ENCODE peak calls at places on chromosomes 11 and 22, in five cellular contexts. M is HepG2, J is K562, D is GM12878, Z is HEK293T. R is an unnamed sample.

GRCh38 chr11:35223429-35223828 is 84.5 kb downstream of the CD44 start:
- DNase-seq in M (no peak), J (no peak), D (no peak), Z (no peak), R (peak)

GRCh38 chr11:133809525-133810178 is 35.7 kb downstream of the SPATA19 start:
- DNase-seq in M (no peak), J (no peak), D (no peak), Z (no peak), R (no peak)

GRCh38 chr11:61138940-61139339 is 22.3 kb downstream of the VPS37C start:
- DNase-seq in M (no peak), J (no peak), D (no peak), Z (no peak), R (no peak)

GRCh38 chr11:40602866-40603578 is 856.4 kb downstream of the LRRC4C start:
- DNase-seq in M (no peak), J (no peak), D (no peak), Z (no peak), R (no peak)

GRCh38 chr11:28566643-28567042 is 458.5 kb downstream of the METTL15 start:
- DNase-seq in M (no peak), J (peak), D (no peak), Z (peak), R (peak)

GRCh38 chr11:63280920-63281319 is 37.5 kb upstream of the SLC22A25 start:
- DNase-seq in M (no peak), J (no peak), D (no peak), Z (no peak), R (no peak)

GRCh38 chr11:61870429-61871039 is 20.8 kb downstream of the FADS3 start:
- DNase-seq in M (no peak), J (peak), D (no peak), Z (no peak), R (no peak)

GRCh38 chr11:116793476-116794096 is 1.9 kb upstream of the APOA5 start:
- DNase-seq in M (no peak), J (no peak), D (no peak), Z (no peak), R (peak)

GRCh38 chr22:39502789-39503464 is 837 bp downstream of the MIEF1 start:
- DNase-seq in M (no peak), J (no peak), D (no peak), Z (no peak), R (no peak)

GRCh38 chr22:30251661-30252226 is 5.2 kb upstream of the LIF start:
- DNase-seq in M (no peak), J (no peak), D (no peak), Z (no peak), R (peak)

GRCh38 chr22:25172153-25172552 is 27.5 kb upstream of the CRYBB3 start:
- DNase-seq in M (peak), J (peak), D (no peak), Z (no peak), R (peak)

GRCh38 chr22:26550498-26551033 is 38.3 kb upstream of the TFIP11 start:
- DNase-seq in M (peak), J (no peak), D (no peak), Z (no peak), R (no peak)

GRCh38 chr11:39668640-39669039 is 1790.8 kb downstream of the LRRC4C start:
- DNase-seq in M (no peak), J (no peak), D (no peak), Z (no peak), R (no peak)

GRCh38 chr22:21778705-21779363 is 43.2 kb upstream of the YPEL1 start:
- DNase-seq in M (no peak), J (peak), D (no peak), Z (no peak), R (no peak)
- TF ChIP-seq FOXM1 in M (no peak), J (no peak), D (no peak), Z (no peak), R (no peak)

DNA sequence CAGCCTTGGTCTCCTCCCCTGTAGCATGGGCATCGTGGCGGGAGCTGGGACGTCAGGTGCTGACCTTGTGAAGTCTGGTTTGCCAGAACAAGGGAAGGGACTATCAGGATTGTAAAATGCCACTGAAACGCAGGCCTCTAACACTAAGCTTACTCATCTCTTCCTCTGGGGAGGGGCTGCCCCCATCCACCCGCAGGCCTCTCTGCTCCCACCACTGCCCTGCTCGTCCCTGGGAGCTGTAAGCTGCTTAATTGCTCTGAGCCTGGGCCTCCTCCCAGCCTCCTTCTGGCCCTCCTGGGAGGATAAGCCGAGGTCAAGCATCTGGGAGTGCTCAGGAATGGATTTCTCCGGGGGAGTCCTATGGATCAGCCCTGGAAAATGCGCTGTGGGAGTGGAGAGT is 8.4 kb downstream of the SHISAL1 start:
- DNase-seq in M (no peak), J (no peak), D (no peak), Z (no peak), R (no peak)
- TF ChIP-seq FOXM1 in M (no peak), J (no peak), D (no peak), Z (no peak), R (no peak)

GRCh38 chr22:35399114-35399677 is 744 bp upstream of the MCM5 start:
- DNase-seq in M (no peak), J (peak), D (no peak), Z (peak), R (peak)
- TF ChIP-seq FOXM1 in M (no peak), J (no peak), D (no peak), Z (no peak), R (no peak)

GRCh38 chr11:78223320-78223954 is 34.7 kb downstream of the USP35 start:
- DNase-seq in M (no peak), J (no peak), D (peak), Z (no peak), R (no peak)
- TF ChIP-seq FOXM1 in M (no peak), J (no peak), D (peak), Z (no peak), R (no peak)

DNA sequence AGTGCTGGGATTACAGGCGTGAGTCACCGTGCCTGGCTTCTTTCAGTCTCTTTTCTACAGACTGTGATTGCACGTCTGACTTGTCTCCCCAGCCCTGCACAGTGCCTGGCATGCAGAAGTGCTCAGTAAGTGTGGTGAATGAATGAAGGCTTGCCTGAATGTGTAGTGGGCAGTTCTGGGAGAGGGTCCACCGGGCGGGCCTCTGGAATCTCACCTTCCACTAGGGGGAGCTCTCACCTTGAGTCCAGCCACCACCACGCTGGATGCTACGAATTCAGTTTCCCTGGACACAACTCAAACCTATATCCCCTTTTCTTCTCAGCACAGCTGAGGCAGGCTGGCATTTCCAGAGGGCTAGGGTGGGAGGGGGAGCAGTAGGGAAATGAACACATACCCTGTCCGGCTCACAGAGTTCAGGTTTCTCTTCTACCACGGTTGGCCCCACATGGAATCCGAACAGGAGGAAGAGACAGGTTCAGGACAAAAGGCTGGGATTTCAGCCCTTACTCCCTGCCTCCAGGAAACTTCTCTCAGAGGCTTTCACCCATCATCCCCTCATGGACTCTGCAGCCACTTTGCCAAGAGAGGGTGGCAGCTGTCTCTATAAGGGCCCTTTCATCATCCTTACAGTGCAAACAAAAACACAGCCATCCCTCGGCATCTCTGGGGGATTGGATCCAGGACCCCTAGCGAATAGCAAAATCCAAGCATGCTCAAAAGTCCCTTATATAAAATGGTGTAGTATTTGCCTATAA is 86.8 kb downstream of the NECTIN1 start:
- DNase-seq in M (peak), J (peak), D (no peak), Z (peak), R (peak)
- TF ChIP-seq FOXM1 in M (no peak), J (no peak), D (no peak), Z (no peak), R (no peak)

GRCh38 chr22:42283288-42284229 is 13.1 kb upstream of the TCF20 start:
- DNase-seq in M (no peak), J (no peak), D (no peak), Z (no peak), R (peak)
- TF ChIP-seq FOXM1 in M (no peak), J (no peak), D (no peak), Z (no peak), R (no peak)

GRCh38 chr11:1882265-1883238 is 9.1 kb downstream of the PRR33 start:
- DNase-seq in M (peak), J (peak), D (no peak), Z (peak), R (peak)
- TF ChIP-seq FOXM1 in M (no peak), J (no peak), D (no peak), Z (no peak), R (no peak)